ENCODE peak calls at places on chromosomes 3 and 15, in four cellular contexts. One of them, this sample, is unnamed.

GRCh38 chr15:63288778-63289378 is 11.5 kb downstream of the APH1B start:
- DNase-seq in renal cortical epithelial cell: peak; percentile 52
- DNase-seq in mesenteric fat pad: no peak
- DNase-seq in NCI-H1092: peak; percentile 4
- DNase-seq in this sample: no peak

GRCh38 chr15:64837502-64837901 is 4.2 kb upstream of the PLEKHO2 start:
- DNase-seq in renal cortical epithelial cell: no peak
- DNase-seq in mesenteric fat pad: no peak
- DNase-seq in NCI-H1092: no peak
- DNase-seq in this sample: no peak

GRCh38 chr3:195175076-195175475 is 95.9 kb downstream of the XXYLT1 start:
- DNase-seq in renal cortical epithelial cell: no peak
- DNase-seq in mesenteric fat pad: no peak
- DNase-seq in NCI-H1092: no peak
- DNase-seq in this sample: no peak

GRCh38 chr15:100601628-100602063 is 338 bp downstream of the LINS1 start:
- DNase-seq in renal cortical epithelial cell: no peak
- DNase-seq in mesenteric fat pad: no peak
- DNase-seq in NCI-H1092: peak; percentile 28
- DNase-seq in this sample: no peak

GRCh38 chr3:11413071-11413470 is 140.9 kb downstream of the ATG7 start:
- DNase-seq in renal cortical epithelial cell: no peak
- DNase-seq in mesenteric fat pad: no peak
- DNase-seq in NCI-H1092: no peak
- DNase-seq in this sample: no peak

GRCh38 chr3:190614466-190615384 is 100.8 kb downstream of the IL1RAP start:
- DNase-seq in renal cortical epithelial cell: no peak
- DNase-seq in mesenteric fat pad: no peak
- DNase-seq in NCI-H1092: no peak
- DNase-seq in this sample: no peak

GRCh38 chr15:95812491-95812890 is 518.0 kb upstream of the NR2F2 start:
- DNase-seq in renal cortical epithelial cell: peak; percentile 64
- DNase-seq in mesenteric fat pad: no peak
- DNase-seq in NCI-H1092: no peak
- DNase-seq in this sample: no peak

GRCh38 chr3:36954452-36955134 is 9.7 kb upstream of the TRANK1 start:
- DNase-seq in renal cortical epithelial cell: no peak
- DNase-seq in mesenteric fat pad: no peak
- DNase-seq in NCI-H1092: no peak
- DNase-seq in this sample: no peak

This sample was measured in breast epithelium.